ENCODE peak calls at places on chromosomes 12 and 14, in six cellular contexts. One of them, this sample, is unnamed.

GRCh38 chr14:33836203-33836894 is 114.5 kb downstream of the EGLN3 start:
- DNase-seq in SK-N-SH: no peak
- DNase-seq in breast epithelium: no peak
- DNase-seq in aorta: no peak
- DNase-seq in fibroblast of lung: no peak
- DNase-seq in GM23248: no peak
- DNase-seq in this sample: no peak

GRCh38 chr12:124392271-124392990 is 97.5 kb downstream of the RFLNA start:
- DNase-seq in SK-N-SH: peak
- DNase-seq in breast epithelium: no peak
- DNase-seq in aorta: peak
- DNase-seq in fibroblast of lung: peak
- DNase-seq in GM23248: peak
- DNase-seq in this sample: no peak

GRCh38 chr14:57412341-57412740 is 22.0 kb downstream of the NAA30 start:
- DNase-seq in SK-N-SH: no peak
- DNase-seq in breast epithelium: no peak
- DNase-seq in aorta: no peak
- DNase-seq in fibroblast of lung: no peak
- DNase-seq in GM23248: no peak
- DNase-seq in this sample: no peak

GRCh38 chr12:109987615-109988014 is 8.6 kb downstream of the GIT2 start:
- DNase-seq in SK-N-SH: no peak
- DNase-seq in breast epithelium: no peak
- DNase-seq in aorta: no peak
- DNase-seq in fibroblast of lung: no peak
- DNase-seq in GM23248: no peak
- DNase-seq in this sample: no peak

GRCh38 chr12:55715833-55716581 is at the start of gene BLOC1S1:
- DNase-seq in SK-N-SH: peak
- DNase-seq in breast epithelium: peak
- DNase-seq in aorta: peak
- DNase-seq in fibroblast of lung: peak
- DNase-seq in GM23248: peak
- DNase-seq in this sample: peak

GRCh38 chr12:19852100-19852855 is 413.0 kb downstream of the AEBP2 start:
- DNase-seq in SK-N-SH: no peak
- DNase-seq in breast epithelium: no peak
- DNase-seq in aorta: no peak
- DNase-seq in fibroblast of lung: no peak
- DNase-seq in GM23248: no peak
- DNase-seq in this sample: no peak

GRCh38 chr14:35332517-35333346 is 40.5 kb downstream of the PSMA6 start:
- DNase-seq in SK-N-SH: peak
- DNase-seq in breast epithelium: no peak
- DNase-seq in aorta: no peak
- DNase-seq in fibroblast of lung: peak
- DNase-seq in GM23248: peak
- DNase-seq in this sample: no peak

GRCh38 chr12:66708704-66709443 is 30.0 kb upstream of the GRIP1 start:
- DNase-seq in SK-N-SH: no peak
- DNase-seq in breast epithelium: no peak
- DNase-seq in aorta: no peak
- DNase-seq in fibroblast of lung: peak
- DNase-seq in GM23248: peak
- DNase-seq in this sample: no peak

GRCh38 chr12:69657376-69658137 is 41.5 kb downstream of the BEST3 start:
- DNase-seq in SK-N-SH: no peak
- DNase-seq in breast epithelium: no peak
- DNase-seq in aorta: no peak
- DNase-seq in fibroblast of lung: peak
- DNase-seq in GM23248: no peak
- DNase-seq in this sample: no peak

GRCh38 chr12:110223777-110224378 is 57.2 kb upstream of the ATP2A2 start:
- DNase-seq in SK-N-SH: no peak
- DNase-seq in breast epithelium: no peak
- DNase-seq in aorta: no peak
- DNase-seq in fibroblast of lung: no peak
- DNase-seq in GM23248: peak
- DNase-seq in this sample: no peak

GRCh38 chr14:93939304-93940229 is 12.4 kb downstream of the FAM181A start:
- DNase-seq in SK-N-SH: peak
- DNase-seq in breast epithelium: peak
- DNase-seq in aorta: peak
- DNase-seq in fibroblast of lung: peak
- DNase-seq in GM23248: peak
- DNase-seq in this sample: no peak

GRCh38 chr14:61247935-61248334 is 33.2 kb downstream of the TMEM30B start:
- DNase-seq in SK-N-SH: no peak
- DNase-seq in breast epithelium: no peak
- DNase-seq in aorta: no peak
- DNase-seq in fibroblast of lung: peak
- DNase-seq in GM23248: peak
- DNase-seq in this sample: no peak

GRCh38 chr14:74425525-74426201 is 347 bp downstream of the SYNDIG1L start:
- DNase-seq in SK-N-SH: peak
- DNase-seq in breast epithelium: no peak
- DNase-seq in aorta: no peak
- DNase-seq in fibroblast of lung: no peak
- DNase-seq in GM23248: peak
- DNase-seq in this sample: no peak

GRCh38 chr12:107402041-107403022 is 283.3 kb upstream of the PWP1 start:
- DNase-seq in SK-N-SH: peak
- DNase-seq in breast epithelium: peak
- DNase-seq in aorta: no peak
- DNase-seq in fibroblast of lung: peak
- DNase-seq in GM23248: peak
- DNase-seq in this sample: no peak

GRCh38 chr12:31122481-31122880 is 48.8 kb downstream of the DDX11 start:
- DNase-seq in SK-N-SH: no peak
- DNase-seq in breast epithelium: no peak
- DNase-seq in aorta: no peak
- DNase-seq in fibroblast of lung: no peak
- DNase-seq in GM23248: no peak
- DNase-seq in this sample: no peak

DNA sequence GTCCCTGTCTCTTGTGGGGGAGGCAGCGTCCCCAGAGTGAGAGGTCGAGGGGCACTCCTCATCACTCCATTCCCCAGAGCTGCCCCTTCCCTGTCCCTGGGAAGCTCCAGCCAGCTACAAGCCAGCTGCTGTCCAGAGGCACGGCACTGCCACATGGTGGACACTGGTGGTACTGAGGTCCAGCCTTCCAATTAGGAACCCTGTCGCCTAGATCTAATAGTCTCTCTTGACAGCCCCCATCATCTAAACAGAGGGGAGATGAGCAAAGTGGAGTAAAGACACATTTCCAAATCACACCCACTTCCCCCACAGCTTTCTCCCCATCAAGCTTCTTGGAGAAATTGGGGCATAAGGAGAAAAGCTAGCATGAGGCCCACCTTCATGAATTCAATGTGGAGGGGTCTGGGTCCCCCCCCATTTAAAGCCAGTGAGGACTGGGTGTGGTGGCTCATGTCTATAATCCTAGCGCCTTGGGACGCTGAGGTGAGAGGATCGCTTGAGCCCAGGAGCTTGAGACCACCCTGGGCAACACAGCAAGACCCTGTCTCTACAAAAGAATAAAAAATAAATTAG is 2.1 kb upstream of the INHBE start:
- DNase-seq in SK-N-SH: peak
- DNase-seq in breast epithelium: peak
- DNase-seq in aorta: peak
- DNase-seq in fibroblast of lung: peak
- DNase-seq in GM23248: peak
- DNase-seq in this sample: no peak
- H3K27ac ChIP-seq in SK-N-SH: no peak
- H3K27ac ChIP-seq in breast epithelium: no peak
- H3K27ac ChIP-seq in aorta: no peak
- H3K27ac ChIP-seq in fibroblast of lung: peak
- H3K27ac ChIP-seq in GM23248: peak
- H3K27ac ChIP-seq in this sample: no peak

DNA sequence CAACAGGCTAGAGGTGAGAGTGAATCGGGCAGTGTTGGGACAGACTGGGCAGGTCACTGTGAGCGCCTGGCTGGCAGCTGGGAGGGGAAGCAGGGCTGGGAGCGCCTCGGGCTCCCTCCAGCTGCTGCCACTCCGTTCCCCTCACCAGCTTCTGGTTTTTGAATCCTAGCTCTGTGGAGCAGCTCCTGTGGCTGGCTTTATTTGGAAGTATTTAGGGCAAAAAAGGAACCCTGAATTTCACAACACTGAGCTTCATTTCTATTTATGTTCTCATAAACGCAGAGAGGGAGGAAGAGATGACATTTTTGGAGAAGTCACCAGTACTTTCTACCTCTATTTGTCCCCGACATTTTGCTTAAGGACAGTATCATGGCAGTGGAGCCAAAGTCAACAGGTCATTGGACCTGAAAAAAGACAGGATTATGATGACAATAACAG is 63.9 kb upstream of the ACTN1 start:
- DNase-seq in SK-N-SH: peak
- DNase-seq in breast epithelium: peak
- DNase-seq in aorta: peak
- DNase-seq in fibroblast of lung: peak
- DNase-seq in GM23248: no peak
- DNase-seq in this sample: no peak
- H3K4me3 ChIP-seq in SK-N-SH: no peak
- H3K4me3 ChIP-seq in breast epithelium: no peak
- H3K4me3 ChIP-seq in aorta: no peak
- H3K4me3 ChIP-seq in fibroblast of lung: no peak
- H3K4me3 ChIP-seq in GM23248: no peak
- H3K4me3 ChIP-seq in this sample: no peak

GRCh38 chr14:64196026-64196425 is 98.1 kb downstream of the ESR2 start:
- DNase-seq in SK-N-SH: no peak
- DNase-seq in breast epithelium: no peak
- DNase-seq in aorta: no peak
- DNase-seq in fibroblast of lung: no peak
- DNase-seq in GM23248: no peak
- DNase-seq in this sample: no peak

GRCh38 chr14:64195194-64195593 is 99.0 kb downstream of the ESR2 start:
- DNase-seq in SK-N-SH: no peak
- DNase-seq in breast epithelium: no peak
- DNase-seq in aorta: no peak
- DNase-seq in fibroblast of lung: no peak
- DNase-seq in GM23248: no peak
- DNase-seq in this sample: no peak

GRCh38 chr14:64191756-64192155 is 102.4 kb downstream of the ESR2 start:
- DNase-seq in SK-N-SH: no peak
- DNase-seq in breast epithelium: no peak
- DNase-seq in aorta: no peak
- DNase-seq in fibroblast of lung: peak
- DNase-seq in GM23248: peak
- DNase-seq in this sample: no peak

GRCh38 chr14:64194404-64194803 is 99.8 kb downstream of the ESR2 start:
- DNase-seq in SK-N-SH: no peak
- DNase-seq in breast epithelium: no peak
- DNase-seq in aorta: no peak
- DNase-seq in fibroblast of lung: no peak
- DNase-seq in GM23248: no peak
- DNase-seq in this sample: no peak

DNA sequence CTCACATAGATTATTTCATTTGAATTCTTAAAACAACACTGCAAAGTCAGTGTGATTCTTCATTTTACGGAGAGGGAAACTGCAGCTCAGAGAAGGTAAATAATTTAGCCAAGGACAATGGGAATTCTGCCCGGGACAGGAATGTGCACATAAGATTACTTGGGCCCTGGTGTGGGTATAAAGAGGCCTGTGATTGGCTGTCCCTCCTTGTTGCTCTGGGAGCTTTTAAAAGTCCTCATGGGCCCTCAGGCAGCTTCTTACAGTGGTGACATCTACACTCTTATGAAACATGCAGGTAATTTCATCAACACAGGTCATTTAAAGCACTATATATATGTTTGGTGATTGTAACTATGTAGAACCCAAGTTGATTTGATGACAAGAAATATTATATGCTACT is 100.3 kb downstream of the ESR2 start:
- DNase-seq in SK-N-SH: no peak
- DNase-seq in breast epithelium: no peak
- DNase-seq in aorta: no peak
- DNase-seq in fibroblast of lung: no peak
- DNase-seq in GM23248: no peak
- DNase-seq in this sample: no peak
- H3K27ac ChIP-seq in SK-N-SH: no peak
- H3K27ac ChIP-seq in breast epithelium: no peak
- H3K27ac ChIP-seq in aorta: no peak
- H3K27ac ChIP-seq in fibroblast of lung: no peak
- H3K27ac ChIP-seq in GM23248: no peak
- H3K27ac ChIP-seq in this sample: no peak

GRCh38 chr12:52428121-52428520 is 6.0 kb downstream of the KRT75 start:
- DNase-seq in SK-N-SH: no peak
- DNase-seq in breast epithelium: no peak
- DNase-seq in aorta: no peak
- DNase-seq in fibroblast of lung: no peak
- DNase-seq in GM23248: no peak
- DNase-seq in this sample: no peak
- H3K4me3 ChIP-seq in SK-N-SH: no peak
- H3K4me3 ChIP-seq in breast epithelium: no peak
- H3K4me3 ChIP-seq in aorta: no peak
- H3K4me3 ChIP-seq in fibroblast of lung: no peak
- H3K4me3 ChIP-seq in GM23248: no peak
- H3K4me3 ChIP-seq in this sample: no peak

GRCh38 chr14:37587438-37587837 is 7.6 kb downstream of the FOXA1 start:
- DNase-seq in SK-N-SH: no peak
- DNase-seq in breast epithelium: no peak
- DNase-seq in aorta: no peak
- DNase-seq in fibroblast of lung: no peak
- DNase-seq in GM23248: no peak
- DNase-seq in this sample: no peak

GRCh38 chr14:37585101-37585479 is 10.0 kb downstream of the FOXA1 start:
- DNase-seq in SK-N-SH: no peak
- DNase-seq in breast epithelium: peak
- DNase-seq in aorta: no peak
- DNase-seq in fibroblast of lung: no peak
- DNase-seq in GM23248: no peak
- DNase-seq in this sample: peak

GRCh38 chr14:37586783-37587428 is 8.1 kb downstream of the FOXA1 start:
- DNase-seq in SK-N-SH: no peak
- DNase-seq in breast epithelium: no peak
- DNase-seq in aorta: no peak
- DNase-seq in fibroblast of lung: no peak
- DNase-seq in GM23248: no peak
- DNase-seq in this sample: no peak

GRCh38 chr14:37584211-37585100 is 10.6 kb downstream of the FOXA1 start:
- DNase-seq in SK-N-SH: no peak
- DNase-seq in breast epithelium: no peak
- DNase-seq in aorta: peak
- DNase-seq in fibroblast of lung: no peak
- DNase-seq in GM23248: no peak
- DNase-seq in this sample: peak

GRCh38 chr14:37585971-37586759 is 8.9 kb downstream of the FOXA1 start:
- DNase-seq in SK-N-SH: no peak
- DNase-seq in breast epithelium: no peak
- DNase-seq in aorta: no peak
- DNase-seq in fibroblast of lung: no peak
- DNase-seq in GM23248: no peak
- DNase-seq in this sample: no peak
- H3K27ac ChIP-seq in SK-N-SH: no peak
- H3K27ac ChIP-seq in breast epithelium: peak
- H3K27ac ChIP-seq in aorta: no peak
- H3K27ac ChIP-seq in fibroblast of lung: no peak
- H3K27ac ChIP-seq in GM23248: no peak
- H3K27ac ChIP-seq in this sample: peak

This sample was measured in RWPE2.